ENCODE peak calls at places on chromosome 16, in five cellular contexts. J, H, Z, I and A are unnamed samples.

GRCh38 chr16:68229431-68230175 is 6.3 kb downstream of the ESRP2 start:
- DNase-seq in Z (peak; percentile 37), J (peak; percentile 49), I (no peak), H (peak; percentile 81), A (no peak)

GRCh38 chr16:88405325-88406060 is 22.7 kb downstream of the ZNF469 start:
- DNase-seq in I (peak; percentile 50), H (peak; percentile 81), J (no peak), Z (no peak), A (no peak)

GRCh38 chr16:50611995-50612848 is 64.0 kb downstream of the NKD1 start:
- DNase-seq in Z (no peak), I (no peak), H (no peak), J (no peak), A (no peak)

GRCh38 chr16:69717066-69717465 is 9.3 kb downstream of the NQO1 start:
- DNase-seq in H (no peak), J (no peak), I (no peak), Z (no peak), A (no peak)

GRCh38 chr16:20612551-20613470 is 36.6 kb upstream of the ACSM2B start:
- DNase-seq in J (no peak), Z (peak; percentile 27), H (no peak), I (peak; percentile 35), A (no peak)

GRCh38 chr16:66256919-66257318 is 109.6 kb upstream of the CDH5 start:
- DNase-seq in Z (no peak), H (no peak), I (no peak), J (no peak), A (no peak)

GRCh38 chr16:20851601-20852000 is 45.3 kb downstream of the REXO5 start:
- DNase-seq in I (peak; percentile 76), J (peak; percentile 73), H (peak; percentile 96), Z (peak; percentile 71), A (peak; percentile 66)

GRCh38 chr16:57245472-57246113 is 534 bp downstream of the ARL2BP start:
- DNase-seq in H (no peak), I (peak; percentile 49), Z (peak; percentile 65), J (no peak), A (peak; percentile 57)

GRCh38 chr16:66916518-66916917 is 2.2 kb downstream of the CDH16 start:
- DNase-seq in Z (no peak), I (no peak), J (no peak), H (no peak), A (no peak)

GRCh38 chr16:58062821-58063220 is 37.3 kb downstream of the MMP15 start:
- DNase-seq in Z (no peak), H (no peak), I (no peak), J (no peak), A (no peak)

GRCh38 chr16:88298166-88298881 is 84.4 kb upstream of the ZNF469 start:
- DNase-seq in H (peak; percentile 77), Z (peak; percentile 41), J (no peak), I (no peak), A (no peak)

GRCh38 chr16:3022208-3022696 is 1.5 kb downstream of the HCFC1R1 start:
- DNase-seq in I (peak; percentile 89), Z (peak; percentile 90), H (peak; percentile 98), J (peak; percentile 95), A (peak; percentile 88)

GRCh38 chr16:81804134-81804610 is 25.1 kb downstream of the PLCG2 start:
- DNase-seq in I (no peak), J (no peak), H (no peak), Z (no peak), A (no peak)

GRCh38 chr16:83549836-83550569 is 257.8 kb upstream of the HSBP1 start:
- DNase-seq in H (peak; percentile 9), J (no peak), Z (no peak), I (no peak), A (no peak)

GRCh38 chr16:72576189-72576588 is 404.2 kb upstream of the PMFBP1 start:
- DNase-seq in Z (no peak), H (no peak), I (no peak), J (no peak), A (no peak)
- H3K4me3 ChIP-seq in Z (no peak overlapping the region), H (no peak overlapping the region), I (no peak overlapping the region), J (no peak overlapping the region), A (no peak overlapping the region)

GRCh38 chr16:72989203-72989991 is 58.5 kb downstream of the ZFHX3 start:
- DNase-seq in J (peak; percentile 55), H (peak; percentile 94), Z (no peak), I (no peak), A (no peak)
- H3K4me3 ChIP-seq in J (peak overlapping the region; percentile 46), H (peak overlapping the region; percentile 50), Z (no peak overlapping the region), I (no peak overlapping the region), A (no peak overlapping the region)

GRCh38 chr16:89873822-89874689 is 664 bp downstream of the TCF25 start:
- DNase-seq in J (peak; percentile 96), I (peak; percentile 96), H (peak; percentile 98), Z (peak; percentile 98), A (peak; percentile 97)
- H3K4me3 ChIP-seq in J (peak overlapping the region; percentile 65), I (peak overlapping the region; percentile 61), H (peak overlapping the region; percentile 90), Z (peak overlapping the region; percentile 99), A (peak overlapping the region; percentile 74)

GRCh38 chr16:85901760-85902365 is 2.9 kb downstream of the IRF8 start:
- DNase-seq in H (no peak), J (no peak), Z (no peak), I (no peak), A (no peak)
- H3K4me3 ChIP-seq in H (no peak overlapping the region), J (no peak overlapping the region), Z (no peak overlapping the region), I (no peak overlapping the region), A (peak overlapping the region; percentile 13)

GRCh38 chr16:707062-707538 is 1.5 kb upstream of the FBXL16 start:
- DNase-seq in J (no peak), H (no peak), I (no peak), Z (no peak), A (no peak)

GRCh38 chr16:708019-708418 is 2.4 kb upstream of the FBXL16 start:
- DNase-seq in I (no peak), J (no peak), Z (no peak), H (no peak), A (no peak)

GRCh38 chr16:704552-705380 is 835 bp downstream of the FBXL16 start:
- DNase-seq in I (no peak), H (no peak), Z (no peak), J (no peak), A (no peak)

GRCh38 chr16:705748-706188 is at the start of gene FBXL16:
- DNase-seq in H (peak; percentile 63), Z (no peak), J (peak; percentile 60), I (no peak), A (no peak)

DNA sequence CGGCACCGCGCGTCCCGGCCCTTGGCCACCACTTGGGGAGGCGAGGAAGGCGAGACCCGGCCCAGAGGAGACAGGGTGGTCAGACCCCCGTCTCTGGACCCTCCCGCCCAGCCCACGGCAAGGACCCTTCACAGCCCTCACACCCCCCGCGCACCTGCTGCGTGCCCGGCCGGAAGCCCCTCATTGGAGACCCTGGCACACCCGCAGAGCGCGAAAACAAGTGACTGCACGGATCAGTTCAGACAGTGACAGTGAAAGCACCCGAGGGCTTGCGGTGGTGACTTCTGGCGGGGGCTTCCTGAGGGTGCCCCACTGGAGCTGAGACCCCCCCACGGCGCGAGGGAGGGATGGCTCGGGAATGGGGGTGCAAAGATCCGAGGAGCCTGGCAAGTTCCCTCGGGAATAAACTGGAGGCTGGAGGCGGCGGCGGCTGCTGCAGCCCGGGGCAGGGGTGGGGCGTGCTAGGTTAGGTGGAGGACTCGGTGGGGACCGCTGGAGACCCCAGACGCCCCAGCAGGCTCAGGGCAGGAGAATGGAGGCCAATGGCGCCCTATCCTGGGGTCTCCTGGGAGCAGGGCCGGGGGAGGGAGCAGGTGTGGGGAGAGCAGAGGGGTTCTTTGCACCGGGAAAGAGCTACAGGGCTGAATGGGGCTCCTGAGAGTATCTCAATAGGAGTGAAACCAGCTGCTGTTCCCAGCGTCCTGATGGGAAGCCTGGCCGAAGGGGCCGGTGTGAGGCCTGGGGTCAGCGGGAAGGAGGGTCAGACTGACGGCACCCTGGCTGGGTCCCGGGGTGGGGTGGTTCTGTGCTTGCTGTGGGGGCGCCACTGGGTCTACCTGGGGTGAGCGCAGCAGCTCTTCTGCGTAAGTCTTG is 824 bp upstream of the FBXL16 start:
- DNase-seq in I (no peak), H (no peak), J (no peak), Z (no peak), A (no peak)
- H3K4me3 ChIP-seq in I (no peak overlapping the region), H (no peak overlapping the region), J (no peak overlapping the region), Z (no peak overlapping the region), A (no peak overlapping the region)